ENCODE peak calls at places on chromosome 15, in ten cellular contexts. Y is heart left ventricle; N is RWPE1; K is mammary epithelial cell; D is CD4-positive, alpha-beta T cell; A is GM20000; V is HCT116; L is IMR-90; U is uterus; P is AG04450. S is an unnamed sample.

GRCh38 chr15:63372018-63372705 is 9.5 kb downstream of the CA12 start:
- DNase-seq in Y (peak; percentile 45), N (peak; percentile 89), K (peak; percentile 97), D (no peak), A (no peak), V (peak; percentile 38), L (peak; percentile 98), U (peak; percentile 81), P (peak; percentile 86), S (no peak)

GRCh38 chr15:22253676-22254408 is 173.5 kb downstream of the OR4M2 start:
- DNase-seq in Y (no peak), N (no peak), K (no peak), D (no peak), A (peak; percentile 76), V (no peak), L (no peak), U (no peak), P (no peak), S (no peak)

GRCh38 chr15:69730281-69731235 is 277.9 kb downstream of the RPLP1 start:
- DNase-seq in Y (no peak), N (no peak), K (no peak), D (no peak), A (no peak), V (no peak), L (no peak), U (no peak), P (no peak), S (no peak)

GRCh38 chr15:64917211-64917610 is 5.5 kb downstream of the ANKDD1A start:
- DNase-seq in Y (no peak), N (no peak), K (no peak), D (no peak), A (no peak), V (no peak), L (no peak), U (no peak), P (no peak), S (no peak)

GRCh38 chr15:81073796-81074195 is 60.3 kb upstream of the CFAP161 start:
- DNase-seq in Y (no peak), N (no peak), K (no peak), D (no peak), A (no peak), V (no peak), L (no peak), U (no peak), P (no peak), S (no peak)

GRCh38 chr15:71575474-71576045 is 234.8 kb upstream of the NR2E3 start:
- DNase-seq in Y (no peak), N (no peak), K (no peak), D (no peak), A (no peak), V (no peak), L (no peak), U (no peak), P (no peak), S (no peak)

GRCh38 chr15:87716422-87716821 is 540.1 kb downstream of the NTRK3 start:
- DNase-seq in Y (no peak), N (no peak), K (no peak), D (no peak), A (no peak), V (no peak), L (no peak), U (no peak), P (no peak), S (no peak)

GRCh38 chr15:63339006-63339766 is 42.5 kb downstream of the CA12 start:
- DNase-seq in Y (no peak), N (peak; percentile 36), K (peak; percentile 77), D (no peak), A (no peak), V (no peak), L (peak; percentile 59), U (no peak), P (no peak), S (no peak)

GRCh38 chr15:78323693-78324092 is 16.5 kb upstream of the CRABP1 start:
- DNase-seq in Y (no peak), N (no peak), K (no peak), D (no peak), A (no peak), V (no peak), L (no peak), U (no peak), P (no peak), S (no peak)

GRCh38 chr15:68599560-68600071 is 20.8 kb downstream of the CORO2B start:
- DNase-seq in Y (peak; percentile 59), N (no peak), K (no peak), D (no peak), A (no peak), V (no peak), L (peak; percentile 75), U (no peak), P (no peak), S (peak; percentile 55)

GRCh38 chr15:65611888-65612615 is 1.1 kb upstream of the INTS14 start:
- DNase-seq in Y (no peak), N (no peak), K (no peak), D (no peak), A (peak; percentile 14), V (no peak), L (no peak), U (no peak), P (no peak), S (no peak)

GRCh38 chr15:52783929-52784798 is 6.0 kb downstream of the ONECUT1 start:
- DNase-seq in Y (no peak), N (peak; percentile 41), K (no peak), D (peak; percentile 21), A (peak; percentile 59), V (no peak), L (no peak), U (no peak), P (no peak), S (no peak)

GRCh38 chr15:83206387-83206970 is 1.1 kb downstream of the HDGFL3 start:
- DNase-seq in Y (no peak), N (peak; percentile 32), K (peak; percentile 27), D (no peak), A (peak; percentile 38), V (no peak), L (no peak), U (no peak), P (no peak), S (no peak)

GRCh38 chr15:28260722-28261121 is 61.3 kb downstream of the HERC2 start:
- DNase-seq in Y (peak; percentile 61), N (no peak), K (no peak), D (no peak), A (no peak), V (no peak), L (no peak), U (no peak), P (no peak), S (no peak)

DNA sequence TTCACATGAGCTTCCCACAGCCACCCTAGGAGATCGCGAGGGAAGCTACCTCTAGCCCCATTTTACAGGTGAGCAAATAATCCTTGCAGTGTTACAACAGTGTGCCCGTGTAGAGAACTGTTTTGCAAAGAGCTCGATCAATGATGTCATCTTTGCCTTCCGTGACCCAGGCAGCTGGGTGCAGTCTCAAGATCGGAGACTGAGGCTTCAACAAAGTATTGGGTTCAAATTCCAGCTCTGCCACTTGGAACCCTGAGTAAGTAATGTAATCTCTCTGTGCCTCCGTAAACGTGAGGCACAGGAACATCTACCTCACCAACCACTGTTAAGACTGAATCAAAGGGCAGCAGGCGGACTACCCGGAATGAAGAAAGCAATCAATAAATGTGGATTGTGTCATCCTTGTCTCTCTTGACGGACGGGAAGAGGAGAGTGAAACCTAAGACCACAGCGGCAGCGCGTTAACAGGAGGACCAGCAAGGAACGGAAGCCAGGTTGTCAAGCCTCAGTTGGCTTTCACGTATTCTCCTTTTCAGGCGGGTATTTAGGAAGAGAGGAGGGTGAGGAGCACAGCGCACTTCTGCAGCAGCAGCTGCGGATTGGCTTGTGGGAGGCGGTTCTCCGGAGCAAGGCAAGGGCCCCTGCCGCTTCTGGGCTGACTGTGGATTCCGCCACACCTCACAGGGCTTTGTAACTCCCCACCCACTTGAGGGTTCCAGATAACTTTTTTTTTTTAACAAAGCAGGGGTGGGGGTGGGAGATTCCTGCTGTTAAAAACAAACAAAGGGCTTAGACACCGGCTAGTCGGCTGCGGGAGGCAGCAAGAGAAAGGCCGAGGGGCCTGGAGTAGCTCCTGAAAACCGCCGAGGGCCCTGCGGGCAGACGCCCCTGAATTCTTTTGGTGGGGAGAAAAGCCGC is 1.5 kb upstream of the SMAD3 start:
- DNase-seq in Y (peak; percentile 53), N (no peak), K (no peak), D (no peak), A (no peak), V (peak; percentile 89), L (peak; percentile 17), U (no peak), P (no peak), S (no peak)
- TF ChIP-seq CTCF in Y (no peak), N (no peak), K (no peak), D (no peak), A (no peak), V (no peak), L (no peak), U (no peak), P (no peak), S (no peak)

GRCh38 chr15:100263031-100263430 is 78.7 kb downstream of the ADAMTS17 start:
- DNase-seq in Y (no peak), N (no peak), K (no peak), D (no peak), A (no peak), V (no peak), L (no peak), U (no peak), P (no peak), S (no peak)
- TF ChIP-seq CTCF in Y (no peak), N (no peak), K (no peak), D (no peak), A (no peak), V (no peak), L (no peak), U (no peak), P (no peak), S (no peak)

DNA sequence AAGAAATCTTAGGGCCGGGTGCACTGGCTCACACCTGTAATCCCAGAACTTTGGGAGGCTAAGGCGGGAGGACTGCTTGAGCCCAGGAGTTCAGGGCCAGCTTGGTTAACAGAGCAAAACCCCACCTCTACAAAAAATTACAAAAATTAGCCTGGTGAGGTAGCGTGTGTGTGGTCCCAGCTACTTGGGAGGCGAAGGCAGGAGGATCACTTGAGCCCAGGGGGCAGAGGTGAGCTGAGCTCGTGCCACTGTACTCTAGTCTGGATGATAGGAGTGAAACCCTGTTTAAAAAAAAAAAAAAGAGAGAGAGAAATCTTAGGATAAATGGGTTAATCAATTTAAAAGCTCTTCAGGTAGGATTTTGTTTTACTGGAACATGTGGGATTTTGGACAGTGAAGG is 31.2 kb upstream of the DUT start:
- DNase-seq in Y (no peak), N (no peak), K (no peak), D (no peak), A (no peak), V (no peak), L (no peak), U (no peak), P (no peak), S (no peak)
- TF ChIP-seq CTCF in Y (no peak), N (no peak), K (no peak), D (no peak), A (no peak), V (no peak), L (no peak), U (no peak), P (no peak), S (no peak)

DNA sequence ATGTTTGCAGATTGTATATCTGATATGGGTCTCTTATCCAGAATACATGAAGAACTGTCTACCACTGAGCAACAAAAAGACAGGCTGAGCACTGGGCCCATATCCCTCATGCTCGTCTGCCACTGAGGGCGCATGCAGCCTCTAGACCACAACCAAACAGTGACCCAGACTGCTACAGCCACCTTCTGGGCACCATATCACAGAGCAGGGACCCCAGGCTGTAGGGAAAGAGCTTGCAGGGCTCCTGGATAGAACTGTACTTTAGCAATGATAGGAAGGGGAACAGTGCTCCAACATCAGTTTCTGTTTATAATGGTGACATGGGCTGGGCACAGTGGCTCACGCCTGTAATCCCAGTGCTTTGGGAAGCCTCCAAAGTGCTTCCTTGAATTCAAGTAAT is 40.2 kb upstream of the TMEM87A start:
- DNase-seq in Y (no peak), N (no peak), K (no peak), D (no peak), A (no peak), V (no peak), L (no peak), U (no peak), P (no peak), S (no peak)
- TF ChIP-seq CTCF in Y (no peak), N (no peak), K (no peak), D (no peak), A (no peak), V (no peak), L (no peak), U (no peak), P (no peak), S (no peak)

S was measured in adrenal gland.